ENCODE peak calls at places on chromosomes 5 and 9, in eight cellular contexts. One of them, this sample, is unnamed.

GRCh38 chr5:93723005-93723404 is 18.4 kb downstream of the POU5F2 start:
- DNase-seq in T-helper 9 cell: no peak
- DNase-seq in HAP-1: no peak
- DNase-seq in adipocyte: no peak
- DNase-seq in stimulated activated CD8-positive, alpha-beta memory T cell treated with anti-CD3 and anti-CD28 coated beads, Interleukin-2, amount 100 ng/mL, for 1 hour: no peak
- DNase-seq in AG10803: no peak
- DNase-seq in NCI-H1092 treated with DMSO at 0.1 percent for 48 hours: no peak
- DNase-seq in anterior cingulate cortex: no peak
- DNase-seq in this sample: no peak

GRCh38 chr5:132000677-132001453 is 10.6 kb downstream of the ACSL6 start:
- DNase-seq in T-helper 9 cell: peak; percentile 43
- DNase-seq in HAP-1: no peak
- DNase-seq in adipocyte: no peak
- DNase-seq in stimulated activated CD8-positive, alpha-beta memory T cell treated with anti-CD3 and anti-CD28 coated beads, Interleukin-2, amount 100 ng/mL, for 1 hour: peak; percentile 8
- DNase-seq in AG10803: no peak
- DNase-seq in NCI-H1092 treated with DMSO at 0.1 percent for 48 hours: no peak
- DNase-seq in anterior cingulate cortex: no peak
- DNase-seq in this sample: no peak

GRCh38 chr5:16841416-16841815 is 94.7 kb downstream of the MYO10 start:
- DNase-seq in T-helper 9 cell: no peak
- DNase-seq in HAP-1: peak; percentile 94
- DNase-seq in adipocyte: no peak
- DNase-seq in stimulated activated CD8-positive, alpha-beta memory T cell treated with anti-CD3 and anti-CD28 coated beads, Interleukin-2, amount 100 ng/mL, for 1 hour: no peak
- DNase-seq in AG10803: no peak
- DNase-seq in NCI-H1092 treated with DMSO at 0.1 percent for 48 hours: no peak
- DNase-seq in anterior cingulate cortex: no peak
- DNase-seq in this sample: no peak

GRCh38 chr9:3525836-3526165 is at the start of gene RFX3:
- DNase-seq in T-helper 9 cell: peak; percentile 88
- DNase-seq in HAP-1: peak; percentile 93
- DNase-seq in adipocyte: peak; percentile 97
- DNase-seq in stimulated activated CD8-positive, alpha-beta memory T cell treated with anti-CD3 and anti-CD28 coated beads, Interleukin-2, amount 100 ng/mL, for 1 hour: peak; percentile 84
- DNase-seq in AG10803: peak; percentile 99
- DNase-seq in NCI-H1092 treated with DMSO at 0.1 percent for 48 hours: peak; percentile 95
- DNase-seq in anterior cingulate cortex: peak; percentile 89
- DNase-seq in this sample: peak; percentile 84

GRCh38 chr9:105930007-105930627 is 235.8 kb downstream of the TMEM38B start:
- DNase-seq in T-helper 9 cell: no peak
- DNase-seq in HAP-1: no peak
- DNase-seq in adipocyte: no peak
- DNase-seq in stimulated activated CD8-positive, alpha-beta memory T cell treated with anti-CD3 and anti-CD28 coated beads, Interleukin-2, amount 100 ng/mL, for 1 hour: no peak
- DNase-seq in AG10803: no peak
- DNase-seq in NCI-H1092 treated with DMSO at 0.1 percent for 48 hours: peak; percentile 18
- DNase-seq in anterior cingulate cortex: no peak
- DNase-seq in this sample: no peak

GRCh38 chr5:109914906-109915305 is 225.2 kb downstream of the MAN2A1 start:
- DNase-seq in T-helper 9 cell: no peak
- DNase-seq in HAP-1: no peak
- DNase-seq in adipocyte: no peak
- DNase-seq in stimulated activated CD8-positive, alpha-beta memory T cell treated with anti-CD3 and anti-CD28 coated beads, Interleukin-2, amount 100 ng/mL, for 1 hour: no peak
- DNase-seq in AG10803: no peak
- DNase-seq in NCI-H1092 treated with DMSO at 0.1 percent for 48 hours: no peak
- DNase-seq in anterior cingulate cortex: no peak
- DNase-seq in this sample: no peak

GRCh38 chr9:115373000-115373709 is 255.2 kb upstream of the TNC start:
- DNase-seq in T-helper 9 cell: no peak
- DNase-seq in HAP-1: no peak
- DNase-seq in adipocyte: peak; percentile 72
- DNase-seq in stimulated activated CD8-positive, alpha-beta memory T cell treated with anti-CD3 and anti-CD28 coated beads, Interleukin-2, amount 100 ng/mL, for 1 hour: no peak
- DNase-seq in AG10803: peak; percentile 95
- DNase-seq in NCI-H1092 treated with DMSO at 0.1 percent for 48 hours: no peak
- DNase-seq in anterior cingulate cortex: no peak
- DNase-seq in this sample: no peak

GRCh38 chr9:131433302-131433854 is 39.5 kb downstream of the PRRC2B start:
- DNase-seq in T-helper 9 cell: no peak
- DNase-seq in HAP-1: no peak
- DNase-seq in adipocyte: no peak
- DNase-seq in stimulated activated CD8-positive, alpha-beta memory T cell treated with anti-CD3 and anti-CD28 coated beads, Interleukin-2, amount 100 ng/mL, for 1 hour: no peak
- DNase-seq in AG10803: no peak
- DNase-seq in NCI-H1092 treated with DMSO at 0.1 percent for 48 hours: no peak
- DNase-seq in anterior cingulate cortex: no peak
- DNase-seq in this sample: no peak

GRCh38 chr9:16726023-16726422 is 144.4 kb downstream of the BNC2 start:
- DNase-seq in T-helper 9 cell: no peak
- DNase-seq in HAP-1: no peak
- DNase-seq in adipocyte: peak; percentile 56
- DNase-seq in stimulated activated CD8-positive, alpha-beta memory T cell treated with anti-CD3 and anti-CD28 coated beads, Interleukin-2, amount 100 ng/mL, for 1 hour: no peak
- DNase-seq in AG10803: peak; percentile 64
- DNase-seq in NCI-H1092 treated with DMSO at 0.1 percent for 48 hours: peak; percentile 78
- DNase-seq in anterior cingulate cortex: no peak
- DNase-seq in this sample: no peak

GRCh38 chr5:126443374-126443851 is 20.2 kb downstream of the GRAMD2B start:
- DNase-seq in T-helper 9 cell: no peak
- DNase-seq in HAP-1: no peak
- DNase-seq in adipocyte: no peak
- DNase-seq in stimulated activated CD8-positive, alpha-beta memory T cell treated with anti-CD3 and anti-CD28 coated beads, Interleukin-2, amount 100 ng/mL, for 1 hour: no peak
- DNase-seq in AG10803: no peak
- DNase-seq in NCI-H1092 treated with DMSO at 0.1 percent for 48 hours: no peak
- DNase-seq in anterior cingulate cortex: peak; percentile 57
- DNase-seq in this sample: no peak

GRCh38 chr5:178232124-178232919 is at the start of gene PHYKPL:
- DNase-seq in T-helper 9 cell: peak; percentile 52
- DNase-seq in HAP-1: peak; percentile 59
- DNase-seq in adipocyte: peak; percentile 84
- DNase-seq in stimulated activated CD8-positive, alpha-beta memory T cell treated with anti-CD3 and anti-CD28 coated beads, Interleukin-2, amount 100 ng/mL, for 1 hour: peak; percentile 27
- DNase-seq in AG10803: peak; percentile 71
- DNase-seq in NCI-H1092 treated with DMSO at 0.1 percent for 48 hours: peak; percentile 28
- DNase-seq in anterior cingulate cortex: peak; percentile 64
- DNase-seq in this sample: peak; percentile 67

GRCh38 chr5:81225463-81225862 is 7.7 kb upstream of the CKMT2 start:
- DNase-seq in T-helper 9 cell: no peak
- DNase-seq in HAP-1: no peak
- DNase-seq in adipocyte: no peak
- DNase-seq in stimulated activated CD8-positive, alpha-beta memory T cell treated with anti-CD3 and anti-CD28 coated beads, Interleukin-2, amount 100 ng/mL, for 1 hour: no peak
- DNase-seq in AG10803: no peak
- DNase-seq in NCI-H1092 treated with DMSO at 0.1 percent for 48 hours: no peak
- DNase-seq in anterior cingulate cortex: no peak
- DNase-seq in this sample: no peak

GRCh38 chr5:147349241-147349640 is 114.4 kb downstream of the STK32A start:
- DNase-seq in T-helper 9 cell: no peak
- DNase-seq in HAP-1: no peak
- DNase-seq in adipocyte: no peak
- DNase-seq in stimulated activated CD8-positive, alpha-beta memory T cell treated with anti-CD3 and anti-CD28 coated beads, Interleukin-2, amount 100 ng/mL, for 1 hour: no peak
- DNase-seq in AG10803: no peak
- DNase-seq in NCI-H1092 treated with DMSO at 0.1 percent for 48 hours: no peak
- DNase-seq in anterior cingulate cortex: no peak
- DNase-seq in this sample: no peak

GRCh38 chr5:106020889-106021288 is 1649.8 kb downstream of the EFNA5 start:
- DNase-seq in T-helper 9 cell: no peak
- DNase-seq in HAP-1: no peak
- DNase-seq in adipocyte: peak; percentile 2
- DNase-seq in stimulated activated CD8-positive, alpha-beta memory T cell treated with anti-CD3 and anti-CD28 coated beads, Interleukin-2, amount 100 ng/mL, for 1 hour: no peak
- DNase-seq in AG10803: no peak
- DNase-seq in NCI-H1092 treated with DMSO at 0.1 percent for 48 hours: no peak
- DNase-seq in anterior cingulate cortex: no peak
- DNase-seq in this sample: no peak

GRCh38 chr5:59685131-59685530 is 208.4 kb downstream of the PDE4D start:
- DNase-seq in T-helper 9 cell: no peak
- DNase-seq in HAP-1: no peak
- DNase-seq in adipocyte: no peak
- DNase-seq in stimulated activated CD8-positive, alpha-beta memory T cell treated with anti-CD3 and anti-CD28 coated beads, Interleukin-2, amount 100 ng/mL, for 1 hour: no peak
- DNase-seq in AG10803: peak; percentile 29
- DNase-seq in NCI-H1092 treated with DMSO at 0.1 percent for 48 hours: no peak
- DNase-seq in anterior cingulate cortex: no peak
- DNase-seq in this sample: no peak

GRCh38 chr5:170315154-170315553 is 17.6 kb upstream of the LCP2 start:
- DNase-seq in T-helper 9 cell: no peak
- DNase-seq in HAP-1: peak; percentile 16
- DNase-seq in adipocyte: no peak
- DNase-seq in stimulated activated CD8-positive, alpha-beta memory T cell treated with anti-CD3 and anti-CD28 coated beads, Interleukin-2, amount 100 ng/mL, for 1 hour: no peak
- DNase-seq in AG10803: no peak
- DNase-seq in NCI-H1092 treated with DMSO at 0.1 percent for 48 hours: no peak
- DNase-seq in anterior cingulate cortex: peak; percentile 91
- DNase-seq in this sample: no peak

GRCh38 chr9:121860744-121861143 is 209.3 kb downstream of the DAB2IP start:
- DNase-seq in T-helper 9 cell: no peak
- DNase-seq in HAP-1: no peak
- DNase-seq in adipocyte: no peak
- DNase-seq in stimulated activated CD8-positive, alpha-beta memory T cell treated with anti-CD3 and anti-CD28 coated beads, Interleukin-2, amount 100 ng/mL, for 1 hour: no peak
- DNase-seq in AG10803: peak; percentile 92
- DNase-seq in NCI-H1092 treated with DMSO at 0.1 percent for 48 hours: no peak
- DNase-seq in anterior cingulate cortex: no peak
- DNase-seq in this sample: no peak

GRCh38 chr9:3467593-3468219 is 58.1 kb downstream of the RFX3 start:
- DNase-seq in T-helper 9 cell: peak; percentile 30
- DNase-seq in HAP-1: peak; percentile 86
- DNase-seq in adipocyte: peak; percentile 87
- DNase-seq in stimulated activated CD8-positive, alpha-beta memory T cell treated with anti-CD3 and anti-CD28 coated beads, Interleukin-2, amount 100 ng/mL, for 1 hour: peak; percentile 15
- DNase-seq in AG10803: peak; percentile 78
- DNase-seq in NCI-H1092 treated with DMSO at 0.1 percent for 48 hours: peak; percentile 74
- DNase-seq in anterior cingulate cortex: peak; percentile 29
- DNase-seq in this sample: peak; percentile 33

GRCh38 chr5:1884638-1885475 is 2.1 kb upstream of the IRX4 start:
- DNase-seq in T-helper 9 cell: no peak
- DNase-seq in HAP-1: no peak
- DNase-seq in adipocyte: no peak
- DNase-seq in stimulated activated CD8-positive, alpha-beta memory T cell treated with anti-CD3 and anti-CD28 coated beads, Interleukin-2, amount 100 ng/mL, for 1 hour: no peak
- DNase-seq in AG10803: no peak
- DNase-seq in NCI-H1092 treated with DMSO at 0.1 percent for 48 hours: no peak
- DNase-seq in anterior cingulate cortex: no peak
- DNase-seq in this sample: no peak

This sample was measured in neuronal stem cell.